ENCODE peak calls at places on chromosomes 6 and 20, in eight cellular contexts. K is endothelial cell, O is heart left ventricle, C is GM12865, E is fibroblast of lung, S is uterus, T is osteocyte, A is chondrocyte. L is an unnamed sample.

GRCh38 chr6:52390361-52390727 is 28.4 kb downstream of the PAQR8 start:
- DNase-seq in K (no peak), O (no peak), C (peak; percentile 82), E (peak; percentile 80), S (no peak), T (no peak), A (no peak), L (no peak)

GRCh38 chr6:113343940-113344339 is 513.2 kb upstream of the MARCKS start:
- DNase-seq in K (no peak), O (no peak), C (no peak), E (no peak), S (no peak), T (no peak), A (no peak), L (no peak)

GRCh38 chr6:116366740-116367275 is 3.9 kb upstream of the DSE start:
- DNase-seq in K (no peak), O (no peak), C (no peak), E (no peak), S (no peak), T (no peak), A (no peak), L (no peak)

GRCh38 chr6:149615805-149616204 is 32.7 kb downstream of the KATNA1 start:
- DNase-seq in K (no peak), O (no peak), C (no peak), E (no peak), S (no peak), T (no peak), A (no peak), L (no peak)

GRCh38 chr6:90896165-90896549 is 309.3 kb upstream of the MAP3K7 start:
- DNase-seq in K (no peak), O (no peak), C (no peak), E (peak; percentile 11), S (no peak), T (no peak), A (no peak), L (no peak)

GRCh38 chr6:25242567-25242966 is 36.6 kb upstream of the CARMIL1 start:
- DNase-seq in K (no peak), O (no peak), C (no peak), E (no peak), S (no peak), T (no peak), A (no peak), L (no peak)

GRCh38 chr6:27775796-27776184 is 136.4 kb downstream of the OR2B2 start:
- DNase-seq in K (no peak), O (no peak), C (no peak), E (no peak), S (no peak), T (no peak), A (no peak), L (no peak)

GRCh38 chr20:2914160-2914559 is 40.9 kb downstream of the PTPRA start:
- DNase-seq in K (no peak), O (no peak), C (peak; percentile 11), E (no peak), S (no peak), T (no peak), A (no peak), L (no peak)

GRCh38 chr6:139291813-139292619 is at the start of gene TXLNB:
- DNase-seq in K (peak; percentile 8), O (peak; percentile 80), C (peak; percentile 93), E (peak; percentile 88), S (peak; percentile 81), T (no peak), A (no peak), L (peak; percentile 72)

GRCh38 chr6:88492824-88493223 is 326.7 kb upstream of the CNR1 start:
- DNase-seq in K (no peak), O (no peak), C (peak; percentile 18), E (peak; percentile 40), S (no peak), T (no peak), A (no peak), L (no peak)

GRCh38 chr6:110662468-110663211 is 152.6 kb downstream of the CDK19 start:
- DNase-seq in K (no peak), O (no peak), C (no peak), E (no peak), S (no peak), T (no peak), A (no peak), L (no peak)

GRCh38 chr6:156407334-156407733 is 369.8 kb upstream of the ARID1B start:
- DNase-seq in K (no peak), O (no peak), C (no peak), E (no peak), S (no peak), T (no peak), A (no peak), L (no peak)

GRCh38 chr6:135880066-135880972 is 28.8 kb downstream of the PDE7B start:
- DNase-seq in K (no peak), O (no peak), C (peak; percentile 77), E (peak; percentile 79), S (no peak), T (no peak), A (no peak), L (no peak)

GRCh38 chr6:135877666-135878065 is 26.2 kb downstream of the PDE7B start:
- DNase-seq in K (no peak), O (no peak), C (no peak), E (no peak), S (no peak), T (no peak), A (no peak), L (no peak)

GRCh38 chr6:135871878-135872277 is 20.4 kb downstream of the PDE7B start:
- DNase-seq in K (no peak), O (no peak), C (no peak), E (peak; percentile 83), S (no peak), T (no peak), A (no peak), L (no peak)

GRCh38 chr6:135875446-135875845 is 23.9 kb downstream of the PDE7B start:
- DNase-seq in K (no peak), O (no peak), C (no peak), E (peak; percentile 38), S (no peak), T (no peak), A (no peak), L (no peak)

DNA sequence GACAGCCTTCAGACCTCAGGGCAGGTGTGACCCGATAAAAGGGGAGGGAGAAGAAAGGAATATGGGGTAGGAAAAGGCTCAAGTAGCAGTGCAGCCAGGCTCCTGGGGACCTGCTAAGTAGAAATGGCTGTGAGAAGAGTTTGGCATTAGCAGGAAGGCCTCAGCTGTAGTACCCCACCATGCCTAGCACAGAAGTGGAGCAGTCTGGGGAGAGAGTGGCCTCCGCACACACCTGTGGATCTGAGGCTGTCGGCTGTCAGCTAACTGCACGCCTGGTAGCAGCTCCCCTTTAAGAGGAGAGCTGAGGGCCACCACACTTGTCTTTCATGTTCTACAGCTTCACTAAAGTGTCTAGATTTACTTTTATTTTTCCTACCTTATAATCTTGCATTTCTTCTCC is 24.5 kb downstream of the PDE7B start:
- DNase-seq in K (no peak), O (no peak), C (no peak), E (no peak), S (no peak), T (no peak), A (no peak), L (no peak)
- TF ChIP-seq CTCF in K (no peak), O (no peak), C (no peak), E (no peak), S (no peak), T (no peak), A (no peak), L (no peak)

GRCh38 chr6:129938242-129939020 is 77.3 kb upstream of the TMEM244 start:
- DNase-seq in K (no peak), O (no peak), C (no peak), E (no peak), S (no peak), T (no peak), A (no peak), L (no peak)

GRCh38 chr6:129932321-129932720 is 71.2 kb upstream of the TMEM244 start:
- DNase-seq in K (no peak), O (no peak), C (no peak), E (no peak), S (no peak), T (no peak), A (no peak), L (no peak)

GRCh38 chr6:129940454-129941195 is 77.8 kb upstream of the L3MBTL3 start:
- DNase-seq in K (no peak), O (no peak), C (no peak), E (no peak), S (no peak), T (no peak), A (no peak), L (no peak)

DNA sequence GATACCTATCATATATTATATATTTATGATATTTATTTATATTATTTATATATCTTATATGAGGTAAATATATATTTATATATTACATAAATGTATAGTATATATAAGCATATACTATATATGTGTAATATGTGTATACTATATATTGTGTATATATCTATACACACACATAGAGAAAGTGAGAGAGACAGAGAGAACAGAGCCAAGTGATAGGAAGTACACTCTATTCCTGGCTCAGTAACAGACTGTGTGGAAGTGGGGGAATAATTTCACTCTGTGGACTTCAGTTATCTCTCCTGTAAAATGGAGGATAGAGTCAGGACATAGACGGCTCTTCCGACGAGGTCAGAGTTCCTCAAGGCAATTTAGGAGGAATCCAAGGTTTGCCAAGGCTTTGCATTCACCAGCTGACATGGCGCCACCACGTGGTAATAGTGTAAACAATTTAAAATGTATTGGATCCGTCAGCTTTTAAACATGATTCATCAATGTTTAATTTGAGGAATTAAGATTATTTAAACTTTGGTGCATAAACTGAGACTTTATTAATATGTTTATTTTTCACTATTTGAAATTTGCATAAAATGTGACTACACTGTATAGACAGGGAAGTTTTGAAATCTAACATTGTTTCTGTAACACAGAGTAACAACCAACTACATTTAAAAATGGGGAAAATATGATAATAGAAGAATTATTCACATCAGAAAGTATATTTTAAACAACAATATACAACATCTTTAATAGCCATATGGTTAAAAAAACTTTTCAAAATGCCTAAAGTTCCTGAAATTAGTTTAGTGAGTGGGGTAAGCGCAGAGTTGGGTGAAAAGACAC is 75.4 kb upstream of the TMEM244 start:
- DNase-seq in K (peak; percentile 60), O (no peak), C (peak; percentile 65), E (peak; percentile 54), S (no peak), T (no peak), A (no peak), L (no peak)
- TF ChIP-seq CTCF in K (peak; percentile 66), O (no peak), C (peak; percentile 63), E (peak; percentile 28), S (no peak), T (peak; percentile 74), A (peak; percentile 90), L (peak; percentile 77)

GRCh38 chr6:4466769-4467480 is 309.3 kb upstream of the CDYL start:
- DNase-seq in K (no peak), O (no peak), C (no peak), E (peak; percentile 19), S (no peak), T (no peak), A (no peak), L (no peak)
- TF ChIP-seq CTCF in K (no peak), O (no peak), C (no peak), E (no peak), S (no peak), T (no peak), A (peak; percentile 40), L (no peak)

DNA sequence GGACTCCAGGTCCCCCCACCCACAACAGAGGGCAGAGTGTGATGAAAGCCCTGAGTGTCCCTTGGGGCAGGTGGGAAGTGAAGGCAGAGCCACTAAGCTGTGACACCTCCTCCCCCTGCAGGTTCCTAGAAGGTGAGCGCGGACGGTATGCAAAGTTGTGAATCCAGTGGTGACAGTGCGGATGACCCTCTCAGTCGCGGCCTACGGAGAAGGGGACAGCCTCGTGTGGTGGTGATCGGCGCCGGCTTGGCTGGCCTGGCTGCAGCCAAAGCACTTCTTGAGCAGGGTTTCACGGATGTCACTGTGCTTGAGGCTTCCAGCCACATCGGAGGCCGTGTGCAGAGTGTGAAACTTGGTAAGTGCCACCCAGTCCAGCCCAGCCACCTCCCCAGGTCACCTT is 159.6 kb upstream of the RNF24 start:
- DNase-seq in K (no peak), O (no peak), C (no peak), E (no peak), S (no peak), T (no peak), A (no peak), L (no peak)
- TF ChIP-seq CTCF in K (no peak), O (no peak), C (no peak), E (no peak), S (no peak), T (no peak), A (no peak), L (no peak)

L was measured in type B pancreatic cell.